ENCODE peak calls at places on chromosomes 16 and 17, in ten cellular contexts. One of them, this sample, is unnamed.

GRCh38 chr16:72999541-73000019 is 48.3 kb downstream of the ZFHX3 start:
- DNase-seq in prostate gland: no peak
- DNase-seq in testis: no peak
- DNase-seq in esophagus squamous epithelium: no peak
- DNase-seq in HepG2: no peak
- DNase-seq in breast epithelium: no peak
- DNase-seq in spleen: no peak
- DNase-seq in heart left ventricle: no peak
- DNase-seq in A549: no peak
- DNase-seq in endothelial cell of umbilical vein: no peak
- DNase-seq in this sample: no peak

GRCh38 chr17:32118835-32119234 is 23.5 kb upstream of the RHOT1 start:
- DNase-seq in esophagus squamous epithelium: no peak
- DNase-seq in A549: no peak
- DNase-seq in heart left ventricle: no peak
- DNase-seq in endothelial cell of umbilical vein: no peak
- DNase-seq in spleen: no peak
- DNase-seq in HepG2: no peak
- DNase-seq in prostate gland: no peak
- DNase-seq in breast epithelium: no peak
- DNase-seq in testis: no peak
- DNase-seq in this sample: no peak

GRCh38 chr16:74874912-74875311 is 100.3 kb upstream of the FA2H start:
- DNase-seq in prostate gland: no peak
- DNase-seq in HepG2: no peak
- DNase-seq in heart left ventricle: no peak
- DNase-seq in testis: no peak
- DNase-seq in A549: no peak
- DNase-seq in breast epithelium: no peak
- DNase-seq in endothelial cell of umbilical vein: no peak
- DNase-seq in esophagus squamous epithelium: no peak
- DNase-seq in spleen: no peak
- DNase-seq in this sample: no peak

GRCh38 chr17:75535119-75535537 is 9.6 kb downstream of the LLGL2 start:
- DNase-seq in HepG2: no peak
- DNase-seq in endothelial cell of umbilical vein: no peak
- DNase-seq in prostate gland: no peak
- DNase-seq in heart left ventricle: no peak
- DNase-seq in testis: no peak
- DNase-seq in A549: no peak
- DNase-seq in spleen: peak; percentile 88
- DNase-seq in breast epithelium: no peak
- DNase-seq in esophagus squamous epithelium: no peak
- DNase-seq in this sample: peak; percentile 52

GRCh38 chr17:57557793-57558681 is 187.1 kb downstream of the CCDC182 start:
- DNase-seq in prostate gland: no peak
- DNase-seq in HepG2: no peak
- DNase-seq in endothelial cell of umbilical vein: no peak
- DNase-seq in testis: no peak
- DNase-seq in spleen: no peak
- DNase-seq in A549: peak; percentile 28
- DNase-seq in heart left ventricle: no peak
- DNase-seq in esophagus squamous epithelium: no peak
- DNase-seq in breast epithelium: no peak
- DNase-seq in this sample: no peak

GRCh38 chr17:79789943-79790804 is 6.7 kb downstream of the CBX8 start:
- DNase-seq in prostate gland: no peak
- DNase-seq in spleen: peak; percentile 86
- DNase-seq in HepG2: no peak
- DNase-seq in esophagus squamous epithelium: no peak
- DNase-seq in testis: no peak
- DNase-seq in A549: peak; percentile 58
- DNase-seq in heart left ventricle: no peak
- DNase-seq in endothelial cell of umbilical vein: no peak
- DNase-seq in breast epithelium: no peak
- DNase-seq in this sample: peak; percentile 43

GRCh38 chr17:77854759-77855745 is 103.5 kb upstream of the TNRC6C start:
- DNase-seq in esophagus squamous epithelium: no peak
- DNase-seq in testis: no peak
- DNase-seq in prostate gland: no peak
- DNase-seq in A549: no peak
- DNase-seq in endothelial cell of umbilical vein: no peak
- DNase-seq in breast epithelium: no peak
- DNase-seq in spleen: peak; percentile 55
- DNase-seq in heart left ventricle: no peak
- DNase-seq in HepG2: no peak
- DNase-seq in this sample: no peak

GRCh38 chr17:48907713-48908046 is 527 bp upstream of the UBE2Z start:
- DNase-seq in heart left ventricle: no peak
- DNase-seq in testis: no peak
- DNase-seq in spleen: no peak
- DNase-seq in esophagus squamous epithelium: no peak
- DNase-seq in endothelial cell of umbilical vein: no peak
- DNase-seq in HepG2: no peak
- DNase-seq in breast epithelium: no peak
- DNase-seq in A549: peak; percentile 80
- DNase-seq in prostate gland: no peak
- DNase-seq in this sample: peak; percentile 80

GRCh38 chr17:44774271-44775135 is 15.7 kb downstream of the ADAM11 start:
- DNase-seq in heart left ventricle: peak; percentile 85
- DNase-seq in spleen: peak; percentile 97
- DNase-seq in breast epithelium: peak; percentile 89
- DNase-seq in testis: peak; percentile 94
- DNase-seq in endothelial cell of umbilical vein: peak; percentile 71
- DNase-seq in HepG2: peak; percentile 83
- DNase-seq in A549: peak; percentile 89
- DNase-seq in prostate gland: peak; percentile 83
- DNase-seq in esophagus squamous epithelium: peak; percentile 19
- DNase-seq in this sample: peak; percentile 85

GRCh38 chr17:44773140-44773539 is 14.4 kb downstream of the ADAM11 start:
- DNase-seq in testis: no peak
- DNase-seq in esophagus squamous epithelium: no peak
- DNase-seq in endothelial cell of umbilical vein: no peak
- DNase-seq in breast epithelium: no peak
- DNase-seq in prostate gland: no peak
- DNase-seq in A549: no peak
- DNase-seq in heart left ventricle: no peak
- DNase-seq in HepG2: no peak
- DNase-seq in spleen: no peak
- DNase-seq in this sample: no peak

GRCh38 chr17:44776628-44777393 is 18.0 kb downstream of the ADAM11 start:
- DNase-seq in prostate gland: no peak
- DNase-seq in spleen: no peak
- DNase-seq in testis: no peak
- DNase-seq in heart left ventricle: no peak
- DNase-seq in A549: no peak
- DNase-seq in HepG2: no peak
- DNase-seq in breast epithelium: no peak
- DNase-seq in esophagus squamous epithelium: no peak
- DNase-seq in endothelial cell of umbilical vein: no peak
- DNase-seq in this sample: no peak

GRCh38 chr17:44775838-44776621 is 17.2 kb downstream of the ADAM11 start:
- DNase-seq in breast epithelium: no peak
- DNase-seq in endothelial cell of umbilical vein: no peak
- DNase-seq in esophagus squamous epithelium: no peak
- DNase-seq in heart left ventricle: no peak
- DNase-seq in spleen: no peak
- DNase-seq in HepG2: peak; percentile 32
- DNase-seq in prostate gland: no peak
- DNase-seq in A549: no peak
- DNase-seq in testis: peak; percentile 38
- DNase-seq in this sample: no peak

DNA sequence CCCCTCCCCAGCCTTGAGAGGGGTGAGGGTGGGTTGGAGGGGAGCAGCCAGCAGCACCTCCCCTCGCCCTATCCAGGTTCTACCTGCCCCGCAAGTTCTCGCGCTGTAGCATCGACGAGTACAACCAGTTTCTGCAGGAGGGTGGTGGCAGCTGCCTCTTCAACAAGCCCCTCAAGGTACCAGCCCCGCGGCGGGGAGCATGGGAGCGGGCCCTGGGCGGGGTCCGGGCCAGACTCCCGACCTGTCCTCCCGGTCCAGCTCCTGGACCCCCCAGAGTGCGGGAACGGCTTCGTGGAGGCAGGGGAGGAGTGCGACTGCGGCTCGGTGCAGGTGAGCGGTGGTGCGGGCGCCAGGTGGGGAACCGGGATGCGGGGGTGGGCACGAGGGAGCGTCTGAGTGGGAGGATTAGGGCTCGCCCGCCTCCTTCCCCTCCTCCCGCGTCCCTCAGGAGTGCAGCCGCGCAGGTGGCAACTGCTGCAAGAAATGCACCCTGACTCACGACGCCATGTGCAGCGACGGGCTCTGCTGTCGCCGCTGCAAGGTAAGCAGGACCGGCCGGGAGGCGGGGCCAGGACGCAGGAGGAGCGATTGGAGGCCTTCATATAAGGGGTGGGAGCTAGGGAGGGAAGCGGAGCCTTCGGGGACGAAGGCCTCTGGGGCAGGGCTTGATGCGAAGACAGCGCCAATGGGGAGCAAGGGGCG is 16.5 kb downstream of the ADAM11 start:
- DNase-seq in esophagus squamous epithelium: peak; percentile 88
- DNase-seq in HepG2: peak; percentile 98
- DNase-seq in heart left ventricle: peak; percentile 96
- DNase-seq in testis: peak; percentile 97
- DNase-seq in breast epithelium: peak; percentile 95
- DNase-seq in A549: peak; percentile 99
- DNase-seq in endothelial cell of umbilical vein: peak; percentile 98
- DNase-seq in prostate gland: peak; percentile 97
- DNase-seq in spleen: peak; percentile 99
- DNase-seq in this sample: peak; percentile 97
- TF ChIP-seq POLR2A in esophagus squamous epithelium: no peak
- TF ChIP-seq POLR2A in HepG2: peak; percentile 78
- TF ChIP-seq POLR2A in heart left ventricle: no peak
- TF ChIP-seq POLR2A in testis: no peak
- TF ChIP-seq POLR2A in breast epithelium: no peak
- TF ChIP-seq POLR2A in A549: peak; percentile 58
- TF ChIP-seq POLR2A in endothelial cell of umbilical vein: no peak
- TF ChIP-seq POLR2A in prostate gland: peak; percentile 36
- TF ChIP-seq POLR2A in spleen: no peak
- TF ChIP-seq POLR2A in this sample: no peak

GRCh38 chr17:27082023-27082774 is 211.7 kb upstream of the WSB1 start:
- DNase-seq in esophagus squamous epithelium: no peak
- DNase-seq in A549: no peak
- DNase-seq in testis: no peak
- DNase-seq in spleen: no peak
- DNase-seq in breast epithelium: no peak
- DNase-seq in HepG2: no peak
- DNase-seq in endothelial cell of umbilical vein: no peak
- DNase-seq in heart left ventricle: no peak
- DNase-seq in prostate gland: no peak
- DNase-seq in this sample: no peak

GRCh38 chr17:27082775-27083154 is 211.1 kb upstream of the WSB1 start:
- DNase-seq in esophagus squamous epithelium: no peak
- DNase-seq in HepG2: no peak
- DNase-seq in heart left ventricle: no peak
- DNase-seq in testis: no peak
- DNase-seq in spleen: no peak
- DNase-seq in prostate gland: no peak
- DNase-seq in A549: no peak
- DNase-seq in endothelial cell of umbilical vein: no peak
- DNase-seq in breast epithelium: no peak
- DNase-seq in this sample: no peak

GRCh38 chr17:27081002-27081638 is 212.8 kb upstream of the WSB1 start:
- DNase-seq in esophagus squamous epithelium: no peak
- DNase-seq in HepG2: no peak
- DNase-seq in heart left ventricle: no peak
- DNase-seq in testis: no peak
- DNase-seq in A549: no peak
- DNase-seq in breast epithelium: no peak
- DNase-seq in endothelial cell of umbilical vein: no peak
- DNase-seq in prostate gland: no peak
- DNase-seq in spleen: no peak
- DNase-seq in this sample: no peak

GRCh38 chr17:27085517-27085916 is 208.4 kb upstream of the WSB1 start:
- DNase-seq in spleen: no peak
- DNase-seq in HepG2: no peak
- DNase-seq in testis: no peak
- DNase-seq in esophagus squamous epithelium: no peak
- DNase-seq in heart left ventricle: no peak
- DNase-seq in endothelial cell of umbilical vein: no peak
- DNase-seq in prostate gland: no peak
- DNase-seq in breast epithelium: no peak
- DNase-seq in A549: no peak
- DNase-seq in this sample: no peak

DNA sequence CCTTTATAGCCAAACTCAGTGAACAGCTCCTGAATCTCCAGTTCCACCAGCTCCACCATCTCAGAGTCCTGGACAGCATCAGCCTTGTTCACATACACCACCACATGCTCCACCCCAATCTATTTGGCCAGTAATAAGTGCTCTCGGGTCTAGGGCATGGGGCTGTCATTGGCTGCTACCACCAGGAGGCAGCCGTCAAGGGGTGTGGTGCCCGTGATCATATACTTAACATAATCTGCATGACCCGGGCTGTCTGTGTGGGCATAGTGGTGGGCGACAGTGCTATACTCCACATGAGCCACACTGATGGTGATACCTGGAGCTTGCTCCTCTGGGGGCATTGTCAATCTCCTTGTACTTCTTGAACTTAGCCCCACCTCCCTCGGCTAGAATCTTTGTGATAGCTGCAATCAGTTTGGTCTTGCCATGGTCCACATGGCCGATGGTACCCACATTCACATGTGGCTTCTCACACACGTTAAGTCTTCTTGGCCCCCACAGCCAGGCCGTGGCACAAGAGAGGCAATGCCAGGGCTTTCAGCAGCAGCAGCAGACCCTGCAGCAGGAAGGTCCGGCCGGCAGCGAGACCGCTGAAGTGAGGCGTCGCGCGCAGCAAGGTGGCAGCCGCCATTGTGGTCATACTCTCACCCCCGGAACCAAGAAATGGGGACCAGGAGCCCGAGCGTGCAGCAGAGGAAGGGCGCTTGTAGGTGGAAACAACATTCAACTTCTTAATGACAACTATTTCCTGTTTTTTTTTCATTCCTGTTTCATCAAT is 210.3 kb upstream of the WSB1 start:
- DNase-seq in HepG2: no peak
- DNase-seq in esophagus squamous epithelium: no peak
- DNase-seq in breast epithelium: no peak
- DNase-seq in endothelial cell of umbilical vein: no peak
- DNase-seq in heart left ventricle: no peak
- DNase-seq in spleen: no peak
- DNase-seq in prostate gland: no peak
- DNase-seq in A549: no peak
- DNase-seq in testis: no peak
- DNase-seq in this sample: no peak
- TF ChIP-seq POLR2A in HepG2: no peak
- TF ChIP-seq POLR2A in esophagus squamous epithelium: no peak
- TF ChIP-seq POLR2A in breast epithelium: no peak
- TF ChIP-seq POLR2A in endothelial cell of umbilical vein: no peak
- TF ChIP-seq POLR2A in heart left ventricle: no peak
- TF ChIP-seq POLR2A in spleen: no peak
- TF ChIP-seq POLR2A in prostate gland: no peak
- TF ChIP-seq POLR2A in A549: no peak
- TF ChIP-seq POLR2A in testis: no peak
- TF ChIP-seq POLR2A in this sample: no peak

GRCh38 chr16:49858200-49859129 is 2.6 kb upstream of the ZNF423 start:
- DNase-seq in esophagus squamous epithelium: no peak
- DNase-seq in endothelial cell of umbilical vein: peak; percentile 22
- DNase-seq in breast epithelium: no peak
- DNase-seq in A549: peak; percentile 21
- DNase-seq in HepG2: no peak
- DNase-seq in heart left ventricle: peak; percentile 64
- DNase-seq in spleen: no peak
- DNase-seq in testis: peak; percentile 79
- DNase-seq in prostate gland: no peak
- DNase-seq in this sample: no peak
- TF ChIP-seq POLR2A in esophagus squamous epithelium: no peak
- TF ChIP-seq POLR2A in endothelial cell of umbilical vein: no peak
- TF ChIP-seq POLR2A in breast epithelium: no peak
- TF ChIP-seq POLR2A in A549: no peak
- TF ChIP-seq POLR2A in HepG2: no peak
- TF ChIP-seq POLR2A in heart left ventricle: no peak
- TF ChIP-seq POLR2A in spleen: no peak
- TF ChIP-seq POLR2A in testis: no peak
- TF ChIP-seq POLR2A in prostate gland: no peak
- TF ChIP-seq POLR2A in this sample: no peak

GRCh38 chr17:41959336-41960095 is 7.1 kb upstream of the CNP start:
- DNase-seq in testis: peak; percentile 77
- DNase-seq in A549: peak; percentile 82
- DNase-seq in esophagus squamous epithelium: no peak
- DNase-seq in HepG2: peak; percentile 85
- DNase-seq in prostate gland: no peak
- DNase-seq in heart left ventricle: no peak
- DNase-seq in spleen: no peak
- DNase-seq in endothelial cell of umbilical vein: peak; percentile 36
- DNase-seq in breast epithelium: no peak
- DNase-seq in this sample: peak; percentile 75

GRCh38 chr17:41956522-41956921 is 10.1 kb upstream of the CNP start:
- DNase-seq in spleen: no peak
- DNase-seq in breast epithelium: no peak
- DNase-seq in testis: no peak
- DNase-seq in prostate gland: no peak
- DNase-seq in HepG2: no peak
- DNase-seq in endothelial cell of umbilical vein: no peak
- DNase-seq in esophagus squamous epithelium: no peak
- DNase-seq in A549: no peak
- DNase-seq in heart left ventricle: no peak
- DNase-seq in this sample: peak; percentile 36

GRCh38 chr17:41957869-41958231 is 8.7 kb upstream of the CNP start:
- DNase-seq in breast epithelium: no peak
- DNase-seq in A549: no peak
- DNase-seq in endothelial cell of umbilical vein: no peak
- DNase-seq in HepG2: no peak
- DNase-seq in testis: no peak
- DNase-seq in spleen: no peak
- DNase-seq in heart left ventricle: no peak
- DNase-seq in esophagus squamous epithelium: no peak
- DNase-seq in prostate gland: no peak
- DNase-seq in this sample: no peak

GRCh38 chr17:41959030-41959335 is 7.6 kb upstream of the CNP start:
- DNase-seq in esophagus squamous epithelium: no peak
- DNase-seq in A549: no peak
- DNase-seq in endothelial cell of umbilical vein: no peak
- DNase-seq in prostate gland: no peak
- DNase-seq in HepG2: no peak
- DNase-seq in testis: no peak
- DNase-seq in heart left ventricle: no peak
- DNase-seq in spleen: no peak
- DNase-seq in breast epithelium: no peak
- DNase-seq in this sample: no peak

GRCh38 chr17:41957058-41957868 is 9.3 kb upstream of the CNP start:
- DNase-seq in breast epithelium: no peak
- DNase-seq in esophagus squamous epithelium: no peak
- DNase-seq in heart left ventricle: no peak
- DNase-seq in prostate gland: no peak
- DNase-seq in spleen: no peak
- DNase-seq in HepG2: peak; percentile 75
- DNase-seq in A549: no peak
- DNase-seq in endothelial cell of umbilical vein: peak; percentile 49
- DNase-seq in testis: no peak
- DNase-seq in this sample: peak; percentile 59
- TF ChIP-seq POLR2A in breast epithelium: no peak
- TF ChIP-seq POLR2A in esophagus squamous epithelium: no peak
- TF ChIP-seq POLR2A in heart left ventricle: no peak
- TF ChIP-seq POLR2A in prostate gland: no peak
- TF ChIP-seq POLR2A in spleen: no peak
- TF ChIP-seq POLR2A in HepG2: no peak
- TF ChIP-seq POLR2A in A549: no peak
- TF ChIP-seq POLR2A in endothelial cell of umbilical vein: no peak
- TF ChIP-seq POLR2A in testis: no peak
- TF ChIP-seq POLR2A in this sample: no peak